ENCODE peak calls at places on chromosomes 2 and 18, in nine cellular contexts. R is memory B cell; I is pancreas; A is left cardiac atrium; H is fibroblast of mammary gland; Z is activated CD8-positive, alpha-beta memory T cell treated with anti-CD3 and anti-CD28 coated beads, Interleukin-2, amount 50 U/mL, for 4 hours; Y is sciatic nerve; J is activated CD4-positive, alpha-beta T cell treated with anti-CD3 and anti-CD28 coated beads, Interleukin-2, amount 50 U/mL, for 1 hour; K is KG1. X is an unnamed sample.

GRCh38 chr2:126658910-126659613 is 3.1 kb downstream of the GYPC start:
- DNase-seq in R (no peak), I (no peak), A (peak), H (peak), Z (peak), Y (peak), J (peak), K (peak), X (no peak)

GRCh38 chr2:240732911-240733622 is 41.4 kb downstream of the AQP12A start:
- DNase-seq in R (no peak), I (no peak), A (no peak), H (peak), Z (no peak), Y (no peak), J (no peak), K (no peak), X (no peak)

GRCh38 chr2:33475381-33476099 is 909 bp upstream of the RASGRP3 start:
- DNase-seq in R (peak), I (peak), A (peak), H (peak), Z (peak), Y (peak), J (peak), K (peak), X (peak)

GRCh38 chr2:95275601-95276243 is 1.5 kb downstream of the PROM2 start:
- DNase-seq in R (no peak), I (peak), A (no peak), H (no peak), Z (peak), Y (no peak), J (no peak), K (no peak), X (no peak)

GRCh38 chr2:26691881-26692813 is at the start of gene KCNK3:
- DNase-seq in R (no peak), I (peak), A (peak), H (no peak), Z (peak), Y (no peak), J (peak), K (no peak), X (peak)

GRCh38 chr2:195482050-195482449 is 175.0 kb upstream of the SLC39A10 start:
- DNase-seq in R (no peak), I (no peak), A (no peak), H (no peak), Z (no peak), Y (no peak), J (no peak), K (no peak), X (no peak)

GRCh38 chr2:226995625-226996041 is 159.8 kb downstream of the RHBDD1 start:
- DNase-seq in R (no peak), I (no peak), A (peak), H (peak), Z (no peak), Y (no peak), J (no peak), K (no peak), X (no peak)

GRCh38 chr2:200860092-200860795 is 4.2 kb downstream of the CLK1 start:
- DNase-seq in R (no peak), I (peak), A (peak), H (peak), Z (no peak), Y (no peak), J (no peak), K (no peak), X (no peak)

GRCh38 chr2:165440367-165440766 is 29.1 kb upstream of the CSRNP3 start:
- DNase-seq in R (no peak), I (no peak), A (no peak), H (peak), Z (no peak), Y (no peak), J (no peak), K (no peak), X (no peak)

GRCh38 chr18:50311573-50312106 is 24.1 kb upstream of the CXXC1 start:
- DNase-seq in R (no peak), I (peak), A (no peak), H (no peak), Z (no peak), Y (no peak), J (no peak), K (no peak), X (no peak)

GRCh38 chr18:3051718-3052410 is 38.9 kb upstream of the LPIN2 start:
- DNase-seq in R (no peak), I (peak), A (no peak), H (no peak), Z (no peak), Y (no peak), J (no peak), K (no peak), X (peak)